ENCODE peak calls at places on chromosomes 4 and X, in four cellular contexts. One of them, this sample, is unnamed. For H3K4me1, the result is how much of the 10 kb centered on the place peaks cover.

GRCh38 chr4:3437582-3437936 is 4.2 kb upstream of the HGFAC start:
- DNase-seq in CD8-positive, alpha-beta T cell: no peak
- DNase-seq in A549: no peak
- DNase-seq in Caco-2: no peak
- DNase-seq in this sample: no peak

GRCh38 chr4:108979754-108980153 is 216.9 kb upstream of the ETNPPL start:
- DNase-seq in CD8-positive, alpha-beta T cell: no peak
- DNase-seq in A549: no peak
- DNase-seq in Caco-2: no peak
- DNase-seq in this sample: no peak

GRCh38 chr4:19776929-19777328 is 474.8 kb upstream of the SLIT2 start:
- DNase-seq in CD8-positive, alpha-beta T cell: no peak
- DNase-seq in A549: no peak
- DNase-seq in Caco-2: no peak
- DNase-seq in this sample: no peak

GRCh38 chr4:136055360-136055759 is 1476.9 kb downstream of the PCDH18 start:
- DNase-seq in CD8-positive, alpha-beta T cell: no peak
- DNase-seq in A549: no peak
- DNase-seq in Caco-2: no peak
- DNase-seq in this sample: no peak

GRCh38 chrX:154502098-154502497 is 11.7 kb upstream of the SLC10A3 start:
- DNase-seq in CD8-positive, alpha-beta T cell: no peak
- DNase-seq in A549: no peak
- DNase-seq in Caco-2: no peak
- DNase-seq in this sample: no peak

GRCh38 chr4:77001907-77002306 is 52.4 kb downstream of the SEPTIN11 start:
- DNase-seq in CD8-positive, alpha-beta T cell: no peak
- DNase-seq in A549: no peak
- DNase-seq in Caco-2: no peak
- DNase-seq in this sample: no peak

GRCh38 chrX:13334491-13334890 is 14.6 kb upstream of the ATXN3L start:
- DNase-seq in CD8-positive, alpha-beta T cell: no peak
- DNase-seq in A549: no peak
- DNase-seq in Caco-2: no peak
- DNase-seq in this sample: no peak

GRCh38 chrX:52577464-52578173 is 60.8 kb upstream of the XAGE1B start:
- DNase-seq in CD8-positive, alpha-beta T cell: no peak
- DNase-seq in A549: no peak
- DNase-seq in Caco-2: no peak
- DNase-seq in this sample: no peak

GRCh38 chr4:169342906-169343560 is 72.3 kb upstream of the SH3RF1 start:
- DNase-seq in CD8-positive, alpha-beta T cell: no peak
- DNase-seq in A549: no peak
- DNase-seq in Caco-2: no peak
- DNase-seq in this sample: no peak

GRCh38 chr4:70722199-70722791 is 531 bp downstream of the RUFY3 start:
- DNase-seq in CD8-positive, alpha-beta T cell: peak
- DNase-seq in A549: no peak
- DNase-seq in Caco-2: no peak
- DNase-seq in this sample: no peak

GRCh38 chr4:163191999-163192398 is 25.3 kb upstream of the NAF1 start:
- DNase-seq in CD8-positive, alpha-beta T cell: no peak
- DNase-seq in A549: peak
- DNase-seq in Caco-2: no peak
- DNase-seq in this sample: peak

GRCh38 chrX:154368630-154369452 is 5.6 kb downstream of the FLNA start:
- DNase-seq in CD8-positive, alpha-beta T cell: peak
- DNase-seq in A549: peak
- DNase-seq in Caco-2: peak
- DNase-seq in this sample: no peak

GRCh38 chrX:40543661-40544328 is 37.0 kb upstream of the ATP6AP2 start:
- DNase-seq in CD8-positive, alpha-beta T cell: no peak
- DNase-seq in A549: peak
- DNase-seq in Caco-2: no peak
- DNase-seq in this sample: peak

GRCh38 chr4:22556411-22556969 is 40.6 kb upstream of the ADGRA3 start:
- DNase-seq in CD8-positive, alpha-beta T cell: no peak
- DNase-seq in A549: no peak
- DNase-seq in Caco-2: no peak
- DNase-seq in this sample: no peak

GRCh38 chr4:137530176-137530575 is 2.1 kb downstream of the PCDH18 start:
- DNase-seq in CD8-positive, alpha-beta T cell: no peak
- DNase-seq in A549: no peak
- DNase-seq in Caco-2: no peak
- DNase-seq in this sample: no peak

GRCh38 chrX:20521245-20521644 is 254.5 kb upstream of the RPS6KA3 start:
- DNase-seq in CD8-positive, alpha-beta T cell: no peak
- DNase-seq in A549: peak
- DNase-seq in Caco-2: no peak
- DNase-seq in this sample: no peak

GRCh38 chr4:28229092-28229491 is 1368.5 kb downstream of the STIM2 start:
- DNase-seq in CD8-positive, alpha-beta T cell: no peak
- DNase-seq in A549: peak
- DNase-seq in Caco-2: no peak
- DNase-seq in this sample: no peak

GRCh38 chr4:110540606-110541440 is 64.9 kb downstream of the ENPEP start:
- DNase-seq in CD8-positive, alpha-beta T cell: no peak
- DNase-seq in A549: no peak
- DNase-seq in Caco-2: no peak
- DNase-seq in this sample: no peak

GRCh38 chrX:100768679-100769338 is 36.9 kb upstream of the SYTL4 start:
- DNase-seq in CD8-positive, alpha-beta T cell: peak
- DNase-seq in A549: peak
- DNase-seq in Caco-2: peak
- DNase-seq in this sample: peak

GRCh38 chrX:40146471-40147398 is 49.0 kb upstream of the BCOR start:
- DNase-seq in CD8-positive, alpha-beta T cell: no peak
- DNase-seq in A549: no peak
- DNase-seq in Caco-2: peak
- DNase-seq in this sample: no peak

GRCh38 chr4:166546009-166546408 is 673.0 kb downstream of the TLL1 start:
- DNase-seq in CD8-positive, alpha-beta T cell: no peak
- DNase-seq in A549: no peak
- DNase-seq in Caco-2: no peak
- DNase-seq in this sample: no peak

GRCh38 chrX:154439841-154440240 is 2.9 kb downstream of the GDI1 start:
- DNase-seq in CD8-positive, alpha-beta T cell: no peak
- DNase-seq in A549: no peak
- DNase-seq in Caco-2: no peak
- DNase-seq in this sample: no peak

GRCh38 chrX:150845091-150845490 is 53.4 kb downstream of the CD99L2 start:
- DNase-seq in CD8-positive, alpha-beta T cell: no peak
- DNase-seq in A549: no peak
- DNase-seq in Caco-2: no peak
- DNase-seq in this sample: no peak

GRCh38 chr4:57034571-57034970 is 55.9 kb downstream of the POLR2B start:
- DNase-seq in CD8-positive, alpha-beta T cell: no peak
- DNase-seq in A549: no peak
- DNase-seq in Caco-2: no peak
- DNase-seq in this sample: no peak
- H3K4me3 ChIP-seq in CD8-positive, alpha-beta T cell: no peak
- H3K4me3 ChIP-seq in A549: no peak
- H3K4me3 ChIP-seq in Caco-2: no peak
- H3K4me3 ChIP-seq in this sample: no peak

DNA sequence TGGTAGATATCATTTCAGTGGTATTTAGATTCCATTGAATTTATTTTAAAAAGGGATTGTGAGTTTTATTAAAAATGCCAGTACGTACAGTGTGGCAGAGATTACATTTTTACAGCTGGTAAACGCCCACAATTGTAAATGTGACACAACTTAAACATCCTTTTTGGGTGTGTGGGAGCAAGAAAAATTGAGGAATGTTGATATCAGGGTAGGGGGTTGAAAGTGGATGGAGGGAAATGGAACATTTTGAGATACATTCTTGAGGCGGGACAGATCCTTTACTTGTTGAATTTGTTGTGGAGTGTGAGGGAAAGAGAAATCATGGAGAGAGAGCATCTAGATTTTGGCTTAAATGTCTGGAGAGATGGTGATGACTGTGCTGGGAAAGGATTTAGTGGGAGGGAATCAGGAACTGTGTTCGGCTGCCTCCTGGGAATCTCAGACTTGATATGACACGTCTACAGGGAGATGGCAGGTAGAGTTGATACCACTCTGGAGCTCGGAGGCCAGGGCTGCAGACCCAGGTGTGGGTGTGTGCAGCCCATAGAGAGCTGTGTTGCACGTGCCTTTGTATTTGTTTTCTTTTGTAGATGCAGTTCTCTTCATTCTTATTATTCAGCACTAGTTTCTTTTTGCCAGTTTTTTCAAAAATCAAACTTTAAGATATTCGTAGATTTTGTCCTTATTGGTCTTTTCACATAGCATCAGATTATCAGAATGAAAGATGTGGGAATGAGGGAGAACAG is 10.8 kb downstream of the TMEM131L start:
- DNase-seq in CD8-positive, alpha-beta T cell: no peak
- DNase-seq in A549: no peak
- DNase-seq in Caco-2: no peak
- DNase-seq in this sample: no peak
- H3K4me1 ChIP-seq in CD8-positive, alpha-beta T cell: under half
- H3K4me1 ChIP-seq in A549: under half
- H3K4me1 ChIP-seq in Caco-2: under half
- H3K4me1 ChIP-seq in this sample: under half

DNA sequence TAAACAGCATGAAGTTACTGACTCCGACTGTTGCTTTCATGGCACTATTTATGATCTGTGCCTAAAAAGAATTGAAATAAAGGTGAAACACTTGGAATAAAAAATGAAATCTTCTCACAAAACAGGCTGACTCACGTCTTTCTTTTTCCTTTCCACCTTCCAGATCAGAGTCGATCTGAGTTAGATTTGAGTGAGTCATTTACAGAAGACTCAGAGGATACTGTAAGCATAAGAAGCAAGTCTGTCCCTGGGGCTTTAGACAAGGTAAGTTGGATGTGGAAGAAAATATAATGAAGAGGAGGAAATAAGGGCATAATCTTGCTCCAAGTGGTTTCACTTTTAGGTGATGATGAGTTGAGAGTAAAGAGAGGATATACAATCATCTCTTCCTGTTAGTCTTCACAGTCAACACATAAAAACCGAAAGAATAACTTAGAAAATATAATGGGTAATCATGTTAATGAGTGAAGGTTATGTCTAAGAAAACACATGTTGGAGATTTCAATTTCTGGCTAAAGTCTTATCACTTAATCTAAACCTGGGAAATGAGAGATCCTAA is 89.7 kb downstream of the SYTL5 start:
- DNase-seq in CD8-positive, alpha-beta T cell: no peak
- DNase-seq in A549: peak
- DNase-seq in Caco-2: no peak
- DNase-seq in this sample: no peak
- H3K4me3 ChIP-seq in CD8-positive, alpha-beta T cell: no peak
- H3K4me3 ChIP-seq in A549: no peak
- H3K4me3 ChIP-seq in Caco-2: no peak
- H3K4me3 ChIP-seq in this sample: no peak

DNA sequence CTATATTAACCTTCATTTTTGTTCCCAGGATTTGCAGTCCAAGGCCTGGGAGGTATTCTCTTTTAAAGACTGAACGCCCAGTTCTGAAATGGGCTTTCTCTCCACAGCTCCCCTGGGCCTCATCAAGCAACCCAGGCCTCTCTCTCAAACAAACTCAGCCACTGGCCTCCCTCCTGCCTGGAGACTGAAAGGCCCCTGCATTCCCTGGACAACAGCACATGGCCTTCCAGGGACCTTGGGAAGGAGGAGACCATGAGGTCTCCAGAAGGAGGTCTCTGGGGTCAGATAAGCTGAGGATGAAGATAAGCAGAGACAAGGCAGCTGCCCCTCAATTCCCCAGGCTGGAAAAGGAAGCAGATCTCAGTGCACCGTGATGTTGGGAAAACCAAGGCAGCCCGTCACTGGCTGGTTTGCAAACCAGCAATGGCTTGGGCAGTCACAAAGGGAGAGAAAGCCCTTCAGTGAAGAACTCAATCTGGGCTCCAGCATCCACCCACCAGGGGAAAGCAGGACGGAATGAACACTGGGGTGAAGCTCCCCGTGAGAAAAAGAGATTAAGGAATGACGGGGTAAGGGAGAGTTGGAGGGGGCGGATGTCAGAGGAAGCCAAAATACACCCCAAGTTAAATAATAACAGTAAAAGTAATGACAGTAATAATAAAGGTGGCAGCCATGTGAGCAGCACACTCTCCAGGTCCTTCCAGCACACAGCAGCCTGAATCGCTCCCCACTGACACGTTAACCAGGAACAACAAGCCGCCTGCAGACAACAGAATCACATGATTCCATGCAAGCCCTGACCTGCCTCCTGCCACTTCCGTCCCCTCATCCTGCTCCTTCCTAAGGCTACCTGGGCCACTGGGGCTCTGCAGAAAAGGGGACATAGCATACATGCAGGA is 22.3 kb downstream of the AMOT start:
- DNase-seq in CD8-positive, alpha-beta T cell: no peak
- DNase-seq in A549: no peak
- DNase-seq in Caco-2: no peak
- DNase-seq in this sample: no peak
- H3K4me1 ChIP-seq in CD8-positive, alpha-beta T cell: under half
- H3K4me1 ChIP-seq in A549: under half
- H3K4me1 ChIP-seq in Caco-2: under half
- H3K4me1 ChIP-seq in this sample: under half

DNA sequence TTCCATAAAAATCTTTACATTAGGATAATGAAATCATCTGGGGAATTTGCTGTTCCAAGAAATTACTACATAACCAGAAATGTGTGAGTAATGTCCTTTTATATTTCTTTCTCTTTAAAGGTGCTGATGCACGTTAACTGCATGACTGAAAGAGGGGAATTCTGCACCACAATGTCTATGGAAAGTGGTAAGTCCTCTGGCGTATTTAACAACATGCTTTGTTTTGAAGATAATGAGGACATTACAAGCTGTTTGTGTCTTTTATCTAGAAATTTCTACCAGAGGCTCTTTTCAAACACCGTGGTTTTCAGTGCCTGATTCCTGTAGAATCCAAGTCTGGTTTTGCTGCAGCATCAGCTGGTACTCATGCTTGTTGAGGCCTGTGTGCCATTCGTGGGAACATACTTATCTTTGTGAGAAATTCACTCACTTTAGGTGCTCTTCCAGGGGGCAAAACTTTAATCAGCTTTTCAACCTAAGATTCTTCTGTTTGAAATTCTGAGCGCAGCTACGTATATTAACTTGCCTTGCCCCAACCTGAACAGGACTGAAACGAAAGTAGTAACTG is 257.2 kb downstream of the PDHA2 start:
- DNase-seq in CD8-positive, alpha-beta T cell: no peak
- DNase-seq in A549: no peak
- DNase-seq in Caco-2: no peak
- DNase-seq in this sample: no peak
- H3K4me3 ChIP-seq in CD8-positive, alpha-beta T cell: no peak
- H3K4me3 ChIP-seq in A549: no peak
- H3K4me3 ChIP-seq in Caco-2: no peak
- H3K4me3 ChIP-seq in this sample: no peak

GRCh38 chr4:15688056-15688455 is 6.4 kb downstream of the FAM200B start:
- DNase-seq in CD8-positive, alpha-beta T cell: no peak
- DNase-seq in A549: no peak
- DNase-seq in Caco-2: no peak
- DNase-seq in this sample: no peak

GRCh38 chr4:15691346-15692140 is 9.9 kb downstream of the FAM200B start:
- DNase-seq in CD8-positive, alpha-beta T cell: no peak
- DNase-seq in A549: peak
- DNase-seq in Caco-2: no peak
- DNase-seq in this sample: no peak

GRCh38 chr4:15689540-15689939 is 7.9 kb downstream of the FAM200B start:
- DNase-seq in CD8-positive, alpha-beta T cell: no peak
- DNase-seq in A549: no peak
- DNase-seq in Caco-2: no peak
- DNase-seq in this sample: no peak

GRCh38 chr4:15694431-15694830 is 8.4 kb upstream of the BST1 start:
- DNase-seq in CD8-positive, alpha-beta T cell: no peak
- DNase-seq in A549: no peak
- DNase-seq in Caco-2: no peak
- DNase-seq in this sample: no peak

GRCh38 chr4:15690020-15690809 is 8.6 kb downstream of the FAM200B start:
- DNase-seq in CD8-positive, alpha-beta T cell: no peak
- DNase-seq in A549: peak
- DNase-seq in Caco-2: peak
- DNase-seq in this sample: no peak
- H3K4me1 ChIP-seq in CD8-positive, alpha-beta T cell: under half
- H3K4me1 ChIP-seq in A549: half or more
- H3K4me1 ChIP-seq in Caco-2: under half
- H3K4me1 ChIP-seq in this sample: under half

This sample was measured in iPS DF 6.9.